ENCODE peak calls at places on chromosomes 3 and 15, in nine cellular contexts. Y is dorsolateral prefrontal cortex; U is adrenal gland; Z is CD4-positive, alpha-beta T cell; X is pancreas; W is GM13977; B is suprapubic skin; V is Calu3; T is neural crest cell. Q is an unnamed sample.

GRCh38 chr15:50676799-50677483 is 9.7 kb downstream of the TRPM7 start:
- DNase-seq in B (no peak), T (no peak), Z (no peak), Y (no peak), W (no peak), U (no peak), V (no peak), X (no peak), Q (no peak)

GRCh38 chr15:100902436-100903190 is 16.5 kb upstream of the LRRK1 start:
- DNase-seq in X (peak; percentile 96), U (peak; percentile 66), V (no peak), Z (no peak), W (no peak), B (peak; percentile 89), T (no peak), Y (no peak), Q (no peak)

GRCh38 chr3:157753753-157754152 is 250.5 kb upstream of the VEPH1 start:
- DNase-seq in B (no peak), Y (no peak), W (no peak), V (no peak), Z (no peak), X (no peak), U (no peak), T (no peak), Q (no peak)

GRCh38 chr3:129618901-129619671 is 12.6 kb upstream of the PLXND1 start:
- DNase-seq in B (peak; percentile 63), X (no peak), Y (no peak), T (no peak), U (peak; percentile 22), W (no peak), V (no peak), Z (no peak), Q (no peak)

GRCh38 chr3:155386306-155386705 is 92.8 kb upstream of the STRIT1 start:
- DNase-seq in B (no peak), V (no peak), Z (no peak), X (no peak), U (no peak), Y (no peak), T (no peak), W (no peak), Q (no peak)

GRCh38 chr3:176872771-176873209 is 324.5 kb downstream of the TBL1XR1 start:
- DNase-seq in B (no peak), U (peak; percentile 40), T (peak; percentile 45), V (peak; percentile 73), X (peak; percentile 51), Y (no peak), Z (peak; percentile 39), W (peak; percentile 35), Q (no peak)

GRCh38 chr3:184333190-184333589 is 4.2 kb upstream of the FAM131A start:
- DNase-seq in V (no peak), T (no peak), Y (no peak), W (no peak), X (no peak), U (no peak), Z (no peak), B (no peak), Q (no peak)

GRCh38 chr3:193590088-193590856 is 2.7 kb upstream of the OPA1 start:
- DNase-seq in U (no peak), Y (no peak), B (no peak), X (no peak), Z (no peak), V (peak; percentile 82), T (no peak), W (no peak), Q (no peak)

GRCh38 chr15:78974272-78974918 is 29.5 kb upstream of the CTSH start:
- DNase-seq in V (no peak), U (no peak), X (no peak), Y (no peak), Z (no peak), B (no peak), T (no peak), W (no peak), Q (no peak)

GRCh38 chr3:45832691-45833090 is 9.2 kb downstream of the LZTFL1 start:
- DNase-seq in V (peak; percentile 50), Z (no peak), T (no peak), B (no peak), X (no peak), Y (no peak), U (no peak), W (no peak), Q (no peak)

GRCh38 chr3:196632033-196632751 is 7.3 kb upstream of the NRROS start:
- DNase-seq in B (peak; percentile 90), Y (peak; percentile 85), V (peak; percentile 79), W (peak; percentile 86), X (peak; percentile 74), T (peak; percentile 83), U (peak; percentile 74), Z (peak; percentile 84), Q (peak; percentile 69)

GRCh38 chr15:54567408-54568040 is 589.3 kb downstream of the UNC13C start:
- DNase-seq in W (no peak), X (no peak), V (no peak), B (no peak), T (no peak), Y (no peak), Z (no peak), U (no peak), Q (no peak)

GRCh38 chr3:160370987-160371857 is 27.8 kb downstream of the IFT80 start:
- DNase-seq in U (no peak), T (no peak), V (no peak), X (no peak), W (no peak), Z (no peak), B (no peak), Y (no peak), Q (no peak)

GRCh38 chr15:67715166-67715565 is 110.1 kb upstream of the SKOR1 start:
- DNase-seq in B (no peak), V (no peak), W (no peak), U (no peak), Y (no peak), X (no peak), Z (no peak), T (no peak), Q (no peak)

GRCh38 chr15:101451192-101451799 is 38.2 kb downstream of the PCSK6 start:
- DNase-seq in U (peak; percentile 77), B (no peak), T (no peak), Y (peak; percentile 59), V (no peak), X (no peak), Z (no peak), W (no peak), Q (no peak)

GRCh38 chr15:84976746-84977345 is 4.8 kb upstream of the PDE8A start:
- DNase-seq in B (no peak), U (peak; percentile 18), X (no peak), T (no peak), V (no peak), Y (no peak), Z (no peak), W (peak; percentile 27), Q (no peak)

GRCh38 chr3:48026098-48026497 is 9.9 kb upstream of the MAP4 start:
- DNase-seq in Z (no peak), W (no peak), T (no peak), B (no peak), V (no peak), Y (no peak), U (no peak), X (no peak), Q (no peak)

GRCh38 chr3:99659032-99659431 is 20.6 kb downstream of the COL8A1 start:
- DNase-seq in V (no peak), B (peak; percentile 80), X (no peak), T (no peak), Y (no peak), W (no peak), U (no peak), Z (no peak), Q (no peak)

GRCh38 chr15:60912984-60913697 is 316.0 kb downstream of the RORA start:
- DNase-seq in B (no peak), Z (no peak), T (no peak), W (no peak), X (peak; percentile 44), V (no peak), Y (no peak), U (no peak), Q (no peak)

GRCh38 chr15:88401972-88402656 is 65.1 kb downstream of the MRPL46 start:
- DNase-seq in X (no peak), Y (peak; percentile 56), U (no peak), V (no peak), Z (peak; percentile 24), W (no peak), T (no peak), B (no peak), Q (no peak)

GRCh38 chr15:57213783-57214366 is 162.4 kb upstream of the CGNL1 start:
- DNase-seq in Y (no peak), T (no peak), V (no peak), X (no peak), U (no peak), Z (no peak), W (peak; percentile 4), B (no peak), Q (no peak)
- TF ChIP-seq CTCF in Y (peak; percentile 79), T (no peak), V (no peak), X (no peak), U (peak; percentile 68), Z (peak; percentile 49), W (peak; percentile 42), B (peak; percentile 20), Q (peak; percentile 64)

GRCh38 chr3:6785726-6786125 is 75.2 kb upstream of the GRM7 start:
- DNase-seq in X (no peak), Z (no peak), U (no peak), Y (no peak), B (no peak), T (no peak), W (no peak), V (no peak), Q (no peak)

GRCh38 chr3:6791161-6791560 is 69.8 kb upstream of the GRM7 start:
- DNase-seq in Y (no peak), Z (no peak), U (no peak), W (no peak), X (no peak), B (no peak), T (no peak), V (no peak), Q (no peak)
- TF ChIP-seq CTCF in Y (peak; percentile 27), Z (no peak), U (peak; percentile 25), W (no peak), X (no peak), B (no peak), T (peak; percentile 43), V (no peak), Q (peak; percentile 38)

DNA sequence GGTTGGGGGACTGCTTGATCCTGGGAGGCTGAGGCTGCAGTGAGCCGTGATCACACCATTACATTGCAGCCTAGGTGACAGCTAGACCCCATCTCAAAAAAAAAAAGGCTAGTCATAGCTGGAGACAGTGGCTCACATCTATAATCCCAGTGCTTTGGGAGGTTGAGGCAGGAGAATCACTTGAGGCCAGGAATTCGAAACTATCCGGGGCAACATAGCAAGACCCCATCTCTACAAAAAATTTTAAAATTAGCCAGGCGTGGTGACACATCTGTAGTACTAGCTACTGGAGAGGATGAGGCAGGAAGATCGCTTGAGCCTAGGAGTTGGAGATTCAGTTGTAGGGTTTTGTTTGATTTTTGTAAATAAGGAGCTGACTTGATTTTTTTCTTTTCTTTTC is 45.6 kb downstream of the KNL1 start:
- DNase-seq in X (no peak), U (no peak), V (no peak), B (no peak), W (no peak), Z (no peak), Y (no peak), T (no peak), Q (no peak)
- TF ChIP-seq CTCF in X (no peak), U (no peak), V (no peak), B (no peak), W (no peak), Z (no peak), Y (no peak), T (no peak), Q (no peak)

GRCh38 chr3:57093489-57093888 is 33.0 kb downstream of the SPATA12 start:
- DNase-seq in X (no peak), U (no peak), Z (no peak), W (no peak), T (no peak), B (no peak), V (no peak), Y (no peak), Q (no peak)
- TF ChIP-seq CTCF in X (no peak), U (no peak), Z (no peak), W (peak; percentile 11), T (no peak), B (no peak), V (no peak), Y (no peak), Q (no peak)